ENCODE peak calls at places on chromosomes 3 and 15, in ten cellular contexts. K is transverse colon; Z is T-helper 1 cell; N is BJ; M is activated gamma-delta T cell treated with anti-CD3 and anti-CD28 coated beads, Interleukin-2, amount 50 U/mL, for 16 hours; P is K562; D is ovary; A is M059J; F is GM06990; T is EL. Q is an unnamed sample.

GRCh38 chr15:74950078-74951000 is 6.2 kb downstream of the RPP25 start:
- DNase-seq in K (peak; percentile 84), Z (peak; percentile 40), N (no peak), M (peak; percentile 70), P (peak; percentile 68), D (peak; percentile 87), A (peak; percentile 73), F (no peak), T (peak; percentile 70), Q (peak; percentile 82)

GRCh38 chr3:9955611-9956352 is 3.6 kb upstream of the PRRT3 start:
- DNase-seq in K (no peak), Z (no peak), N (no peak), M (no peak), P (no peak), D (no peak), A (peak; percentile 25), F (no peak), T (peak; percentile 20), Q (no peak)

GRCh38 chr15:48458876-48459275 is 127.6 kb downstream of the DUT start:
- DNase-seq in K (no peak), Z (no peak), N (no peak), M (no peak), P (no peak), D (no peak), A (no peak), F (no peak), T (no peak), Q (no peak)

GRCh38 chr3:57597973-57598351 is 818 bp upstream of the ARF4 start:
- DNase-seq in K (peak; percentile 56), Z (no peak), N (no peak), M (peak; percentile 22), P (no peak), D (no peak), A (no peak), F (no peak), T (no peak), Q (no peak)

GRCh38 chr3:44289882-44290462 is 48.3 kb downstream of the TOPAZ1 start:
- DNase-seq in K (no peak), Z (no peak), N (no peak), M (no peak), P (no peak), D (no peak), A (peak; percentile 1), F (no peak), T (no peak), Q (no peak)

GRCh38 chr15:31561156-31561555 is 234.5 kb downstream of the KLF13 start:
- DNase-seq in K (no peak), Z (no peak), N (no peak), M (no peak), P (no peak), D (no peak), A (no peak), F (no peak), T (no peak), Q (no peak)

GRCh38 chr3:107985496-107985895 is 105.3 kb downstream of the CD47 start:
- DNase-seq in K (no peak), Z (no peak), N (no peak), M (no peak), P (no peak), D (no peak), A (peak; percentile 39), F (peak; percentile 26), T (peak; percentile 29), Q (peak; percentile 54)

GRCh38 chr15:88641959-88642452 is 3.2 kb downstream of the ISG20 start:
- DNase-seq in K (no peak), Z (no peak), N (no peak), M (no peak), P (no peak), D (no peak), A (no peak), F (no peak), T (no peak), Q (no peak)

GRCh38 chr3:196638922-196639516 is 475 bp upstream of the NRROS start:
- DNase-seq in K (no peak), Z (no peak), N (no peak), M (no peak), P (peak; percentile 35), D (no peak), A (no peak), F (no peak), T (peak; percentile 22), Q (no peak)

GRCh38 chr3:11913316-11913715 is 66.6 kb upstream of the TAMM41 start:
- DNase-seq in K (no peak), Z (no peak), N (no peak), M (no peak), P (no peak), D (no peak), A (no peak), F (no peak), T (no peak), Q (no peak)

GRCh38 chr3:172317481-172317880 is 130.8 kb downstream of the GHSR start:
- DNase-seq in K (no peak), Z (no peak), N (no peak), M (no peak), P (no peak), D (no peak), A (no peak), F (no peak), T (no peak), Q (no peak)

GRCh38 chr15:32898414-32898813 is 180.6 kb downstream of the GREM1 start:
- DNase-seq in K (no peak), Z (no peak), N (no peak), M (no peak), P (no peak), D (no peak), A (no peak), F (no peak), T (no peak), Q (peak; percentile 9)

GRCh38 chr15:97652700-97653167 is 307.8 kb upstream of the ARRDC4 start:
- DNase-seq in K (peak; percentile 18), Z (no peak), N (no peak), M (no peak), P (no peak), D (no peak), A (no peak), F (no peak), T (no peak), Q (no peak)

GRCh38 chr15:66114863-66115425 is 138.6 kb downstream of the MEGF11 start:
- DNase-seq in K (no peak), Z (no peak), N (no peak), M (no peak), P (no peak), D (no peak), A (no peak), F (no peak), T (no peak), Q (no peak)

GRCh38 chr3:190504354-190505125 is 9.3 kb upstream of the IL1RAP start:
- DNase-seq in K (no peak), Z (no peak), N (no peak), M (no peak), P (no peak), D (no peak), A (peak; percentile 36), F (no peak), T (no peak), Q (no peak)

GRCh38 chr15:71748327-71748726 is 62.0 kb upstream of the NR2E3 start:
- DNase-seq in K (no peak), Z (no peak), N (no peak), M (no peak), P (no peak), D (no peak), A (peak; percentile 96), F (no peak), T (peak; percentile 78), Q (peak; percentile 17)

GRCh38 chr15:40344631-40345120 is 3.9 kb upstream of the CCDC9B start:
- DNase-seq in K (peak; percentile 85), Z (peak; percentile 43), N (no peak), M (peak; percentile 40), P (peak; percentile 79), D (peak; percentile 63), A (peak; percentile 67), F (no peak), T (peak; percentile 73), Q (peak; percentile 72)

GRCh38 chr3:194396897-194397756 is 1.9 kb downstream of the GP5 start:
- DNase-seq in K (no peak), Z (no peak), N (no peak), M (no peak), P (no peak), D (peak; percentile 22), A (no peak), F (peak; percentile 50), T (no peak), Q (no peak)

GRCh38 chr3:58414538-58415197 is 19.0 kb downstream of the PDHB start:
- DNase-seq in K (peak; percentile 31), Z (no peak), N (no peak), M (peak; percentile 25), P (peak; percentile 34), D (peak; percentile 63), A (peak; percentile 63), F (no peak), T (peak; percentile 64), Q (peak; percentile 70)

GRCh38 chr3:149581681-149582349 is 76.0 kb downstream of the WWTR1 start:
- DNase-seq in K (no peak), Z (no peak), N (peak; percentile 46), M (no peak), P (peak; percentile 27), D (peak; percentile 49), A (peak; percentile 99), F (no peak), T (peak; percentile 85), Q (peak; percentile 55)

GRCh38 chr15:76150508-76150907 is 90.7 kb downstream of the TMEM266 start:
- DNase-seq in K (peak; percentile 14), Z (no peak), N (no peak), M (no peak), P (no peak), D (no peak), A (peak; percentile 8), F (no peak), T (no peak), Q (peak; percentile 31)

GRCh38 chr3:193906849-193907410 is 229.0 kb upstream of the HES1 start:
- DNase-seq in K (no peak), Z (no peak), N (no peak), M (no peak), P (no peak), D (no peak), A (no peak), F (no peak), T (no peak), Q (no peak)

GRCh38 chr3:139448104-139448503 is 28.2 kb downstream of the RBP2 start:
- DNase-seq in K (no peak), Z (no peak), N (no peak), M (no peak), P (no peak), D (no peak), A (peak; percentile 79), F (no peak), T (no peak), Q (no peak)

GRCh38 chr3:127174715-127175140 is 18.2 kb upstream of the PRR23E start:
- DNase-seq in K (no peak), Z (no peak), N (no peak), M (no peak), P (no peak), D (no peak), A (no peak), F (no peak), T (no peak), Q (no peak)

GRCh38 chr3:172272699-172273098 is 175.6 kb downstream of the GHSR start:
- DNase-seq in K (no peak), Z (no peak), N (peak; percentile 66), M (no peak), P (no peak), D (no peak), A (no peak), F (no peak), T (no peak), Q (no peak)

GRCh38 chr3:76367281-76367680 is 581.9 kb upstream of the ZNF717 start:
- DNase-seq in K (no peak), Z (no peak), N (no peak), M (no peak), P (no peak), D (no peak), A (no peak), F (no peak), T (peak; percentile 7), Q (no peak)

Q was measured in GM12865.